ENCODE peak calls at places on chromosomes 12 and 14, in five cellular contexts. Z is NCI-H2107, L is amygdala, M is cardiac fibroblast, O is M059J. U is an unnamed sample.

GRCh38 chr14:97655169-97655948 is 858.2 kb downstream of the VRK1 start:
- DNase-seq in M (no peak), O (no peak), Z (no peak), L (no peak), U (no peak)

GRCh38 chr12:71392521-71393145 is 47.0 kb upstream of the LGR5 start:
- DNase-seq in L (no peak), Z (no peak), O (peak; percentile 67), M (peak; percentile 88), U (no peak)

GRCh38 chr14:24883571-24883970 is 166.4 kb downstream of the STXBP6 start:
- DNase-seq in Z (no peak), O (no peak), M (peak; percentile 44), L (no peak), U (no peak)

GRCh38 chr12:54041097-54041690 is 8.3 kb downstream of the HOXC5 start:
- DNase-seq in O (no peak), Z (no peak), M (no peak), L (no peak), U (no peak)

GRCh38 chr14:54175298-54175942 is 218.8 kb upstream of the BMP4 start:
- DNase-seq in L (peak; percentile 3), M (peak; percentile 88), Z (peak; percentile 75), O (peak; percentile 83), U (peak; percentile 77)

GRCh38 chr12:54988402-54989054 is 4.0 kb upstream of the TESPA1 start:
- DNase-seq in M (peak; percentile 52), O (no peak), L (peak; percentile 60), Z (no peak), U (no peak)

GRCh38 chr14:60848066-60848465 is 113.5 kb downstream of the MNAT1 start:
- DNase-seq in L (no peak), O (peak; percentile 3), M (no peak), Z (no peak), U (no peak)

GRCh38 chr12:115914122-115914521 is 363.4 kb downstream of the MED13L start:
- DNase-seq in L (no peak), M (no peak), Z (no peak), O (no peak), U (no peak)

GRCh38 chr12:130463818-130464663 is 126.4 kb downstream of the PIWIL1 start:
- DNase-seq in L (no peak), O (no peak), Z (no peak), M (no peak), U (no peak)

GRCh38 chr12:29026419-29026818 is 122.7 kb upstream of the FAR2 start:
- DNase-seq in M (no peak), L (no peak), Z (peak; percentile 88), O (peak; percentile 65), U (no peak)

U was measured in ureter.